ENCODE peak calls at places on chromosomes 7 and 10, in seven cellular contexts. K is spleen; C is DND-41; H is mammary epithelial cell; V is CD4-positive, alpha-beta T cell; F is foreskin keratinocyte; J is psoas muscle. A is an unnamed sample.

GRCh38 chr10:9331583-9332008 is 1277.1 kb downstream of the GATA3 start:
- DNase-seq in V (no peak), F (peak; percentile 34), C (no peak), J (no peak), H (peak; percentile 18), K (no peak), A (peak; percentile 66)

GRCh38 chr10:71638577-71639411 is 80.8 kb downstream of the C10orf105 start:
- DNase-seq in H (no peak), C (no peak), J (no peak), K (peak; percentile 88), V (no peak), F (no peak), A (peak; percentile 89)

GRCh38 chr7:135539629-135540028 is 18.1 kb upstream of the NUP205 start:
- DNase-seq in J (no peak), C (no peak), H (no peak), K (no peak), V (no peak), F (no peak), A (no peak)

GRCh38 chr10:109429956-109430760 is 493.2 kb downstream of the XPNPEP1 start:
- DNase-seq in V (no peak), F (no peak), J (no peak), C (no peak), H (peak; percentile 2), K (no peak), A (no peak)

GRCh38 chr7:158885624-158886023 is 29.3 kb downstream of the DYNC2I1 start:
- DNase-seq in J (no peak), K (no peak), F (no peak), V (no peak), C (no peak), H (no peak), A (peak; percentile 20)

GRCh38 chr7:95843286-95843685 is 70.9 kb downstream of the DYNC1I1 start:
- DNase-seq in K (no peak), F (no peak), J (no peak), V (no peak), H (no peak), C (no peak), A (no peak)

GRCh38 chr10:77537720-77538373 is 99.8 kb downstream of the KCNMA1 start:
- DNase-seq in K (no peak), F (no peak), H (no peak), C (no peak), J (no peak), V (no peak), A (no peak)

GRCh38 chr7:12685550-12685949 is 1.9 kb upstream of the ARL4A start:
- DNase-seq in F (no peak), K (no peak), J (no peak), V (peak; percentile 5), H (no peak), C (no peak), A (peak; percentile 7)

GRCh38 chr7:76108540-76109233 is 60.8 kb downstream of the MDH2 start:
- DNase-seq in F (no peak), H (no peak), V (no peak), J (no peak), C (no peak), K (no peak), A (peak; percentile 51)

GRCh38 chr7:132771301-132771730 is 195.0 kb upstream of the PLXNA4 start:
- DNase-seq in K (no peak), H (no peak), J (no peak), V (peak; percentile 30), F (no peak), C (peak; percentile 36), A (no peak)

GRCh38 chr7:112630565-112630964 is 149.8 kb downstream of the LSMEM1 start:
- DNase-seq in C (no peak), H (peak; percentile 35), V (no peak), J (no peak), F (peak; percentile 45), K (no peak), A (no peak)

GRCh38 chr7:137957887-137958286 is 44.0 kb downstream of the CREB3L2 start:
- DNase-seq in C (no peak), H (no peak), F (no peak), V (no peak), J (peak; percentile 70), K (no peak), A (no peak)

GRCh38 chr10:23363788-23364135 is 19.2 kb upstream of the C10orf67 start:
- DNase-seq in F (no peak), V (no peak), J (no peak), H (no peak), K (no peak), C (no peak), A (no peak)

GRCh38 chr7:85095816-85096215 is 91.0 kb downstream of the SEMA3D start:
- DNase-seq in K (no peak), V (no peak), C (no peak), J (no peak), F (no peak), H (no peak), A (no peak)

GRCh38 chr7:107506683-107507339 is 37.0 kb downstream of the GPR22 start:
- DNase-seq in K (no peak), J (peak; percentile 61), V (no peak), H (peak; percentile 91), F (peak; percentile 90), C (no peak), A (no peak)

GRCh38 chr10:33817647-33818046 is 483.2 kb upstream of the NRP1 start:
- DNase-seq in H (no peak), J (no peak), C (no peak), F (no peak), K (no peak), V (no peak), A (no peak)

GRCh38 chr7:106425017-106425719 is 140.4 kb upstream of the NAMPT start:
- DNase-seq in F (peak; percentile 100), H (peak; percentile 99), K (no peak), C (no peak), V (no peak), J (peak; percentile 71), A (no peak)

GRCh38 chr10:4678023-4678950 is 147.7 kb upstream of the AKR1E2 start:
- DNase-seq in K (no peak), V (no peak), C (no peak), H (peak; percentile 94), J (no peak), F (peak; percentile 92), A (no peak)

GRCh38 chr10:122363722-122364463 is 10.6 kb upstream of the PLEKHA1 start:
- DNase-seq in V (no peak), J (no peak), C (no peak), F (peak; percentile 73), K (no peak), H (peak; percentile 82), A (no peak)

GRCh38 chr7:15862781-15863165 is 176.3 kb upstream of the MEOX2 start:
- DNase-seq in C (no peak), V (no peak), H (no peak), F (no peak), K (no peak), J (no peak), A (no peak)

DNA sequence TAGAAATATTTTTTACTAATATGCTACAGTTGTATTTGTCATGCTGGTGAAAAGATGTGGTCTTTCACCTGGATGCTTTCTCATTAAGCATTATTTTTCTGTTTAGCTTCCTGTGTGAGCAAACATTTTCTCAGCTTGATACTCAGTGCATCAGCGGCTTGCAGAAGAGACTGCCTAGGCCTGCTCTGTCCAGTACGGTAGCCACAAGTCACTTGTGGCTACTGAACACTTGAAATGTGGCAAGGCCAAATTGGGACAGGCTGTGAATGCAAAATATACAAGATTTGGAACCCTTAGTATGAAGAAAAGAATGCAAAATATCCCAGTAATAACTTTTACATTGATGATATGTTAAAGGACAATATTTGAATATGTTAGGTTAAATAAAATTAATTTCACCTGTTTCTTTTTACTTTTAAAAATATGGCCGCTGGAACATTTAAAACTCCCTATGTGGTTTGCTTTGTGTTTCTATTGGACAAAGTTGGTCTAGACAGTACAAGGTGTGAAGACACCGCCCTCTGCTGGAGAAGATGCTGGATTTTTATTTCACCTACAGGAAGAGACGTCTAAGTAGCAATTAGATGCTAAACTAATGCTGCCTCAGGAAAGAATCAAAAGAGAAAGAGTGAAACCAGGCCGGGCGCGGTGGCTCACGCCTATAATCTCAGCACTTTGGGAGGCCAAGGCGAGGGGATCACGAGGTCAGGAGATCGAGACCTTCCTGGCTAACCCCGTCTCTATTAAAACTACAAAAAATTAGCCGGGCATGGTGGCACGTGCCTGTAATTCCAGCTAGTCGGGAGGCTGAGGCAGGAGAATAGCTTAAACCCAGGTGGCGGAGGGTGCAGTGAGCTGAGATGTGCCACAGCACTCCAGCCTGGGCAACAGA is 5.3 kb downstream of the SRGN start:
- DNase-seq in J (peak; percentile 60), H (peak; percentile 77), F (peak; percentile 76), C (peak; percentile 81), K (peak; percentile 82), V (peak; percentile 74), A (peak; percentile 85)
- H3K27ac ChIP-seq in J (peak overlapping the region; percentile 5), H (no peak overlapping the region), F (no peak overlapping the region), C (no peak overlapping the region), K (peak overlapping the region; percentile 98), V (peak overlapping the region; percentile 52), A (no peak overlapping the region)

DNA sequence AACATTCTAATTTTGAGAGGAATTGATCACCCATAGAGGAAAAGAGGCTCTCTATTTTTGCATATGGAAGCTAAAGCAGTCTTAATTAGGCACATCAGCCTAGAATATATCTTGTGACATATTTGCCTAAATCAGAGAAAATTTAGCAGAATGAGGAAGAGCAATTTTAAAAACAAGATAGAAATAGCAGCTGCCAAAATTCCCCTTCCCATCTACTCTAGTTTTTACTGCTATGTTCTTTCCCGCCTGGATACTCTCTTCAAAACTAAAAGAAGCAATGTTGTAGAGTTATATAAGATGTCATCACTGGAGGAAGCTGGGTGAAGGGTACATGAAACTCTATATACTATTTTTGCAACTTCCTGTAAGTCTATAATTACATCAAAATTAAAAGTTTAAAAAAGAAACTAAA is 87.1 kb downstream of the ARMH3 start:
- DNase-seq in H (no peak), F (no peak), V (no peak), C (no peak), K (no peak), J (no peak), A (no peak)
- H3K27ac ChIP-seq in H (no peak overlapping the region), F (no peak overlapping the region), V (no peak overlapping the region), C (no peak overlapping the region), K (peak overlapping the region; percentile 81), J (no peak overlapping the region), A (peak overlapping the region; percentile 80)

GRCh38 chr10:73889014-73889413 is 14.7 kb upstream of the CAMK2G start:
- DNase-seq in F (peak; percentile 100), C (no peak), H (peak; percentile 100), J (peak; percentile 80), V (no peak), K (no peak), A (no peak)
- H3K27ac ChIP-seq in F (peak overlapping the region; percentile 100), C (no peak overlapping the region), H (peak overlapping the region; percentile 98), J (peak overlapping the region; percentile 96), V (no peak overlapping the region), K (peak overlapping the region; percentile 62), A (no peak overlapping the region)

DNA sequence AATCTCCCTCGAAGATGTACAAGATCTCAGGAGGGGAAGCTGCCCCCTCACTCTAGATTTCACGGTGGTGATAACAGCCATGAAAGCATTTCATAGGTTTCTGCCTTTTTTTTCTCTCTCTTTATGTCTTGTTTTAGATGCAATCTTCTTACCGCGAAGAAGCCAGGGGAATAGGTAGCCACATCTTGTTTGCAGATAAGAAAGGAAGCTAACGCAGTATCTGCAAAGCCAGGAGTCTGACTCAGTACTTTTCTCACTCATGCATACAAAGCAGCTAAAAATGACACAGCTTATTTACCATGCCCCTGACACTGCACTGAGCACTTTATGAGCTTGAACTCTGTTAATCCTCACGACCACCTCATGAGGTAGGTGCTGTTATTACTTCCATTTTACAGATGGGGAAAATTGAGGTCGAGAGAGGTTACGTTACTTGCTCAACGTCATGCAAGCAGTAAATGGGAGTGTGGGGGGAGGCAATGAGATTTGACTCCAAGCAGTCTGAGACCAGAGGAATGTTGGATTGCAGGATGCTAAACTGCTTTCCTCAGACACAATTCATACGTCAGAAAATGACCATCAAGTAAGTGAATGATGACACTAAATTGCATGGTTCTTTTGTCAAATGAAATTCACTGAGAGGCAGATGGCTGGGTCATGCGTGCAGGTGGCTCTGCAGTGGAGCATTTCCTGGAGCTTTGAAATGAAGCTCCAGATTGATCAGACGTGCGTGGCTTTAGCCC is 3.2 kb downstream of the MAP3K8 start:
- DNase-seq in H (no peak), K (no peak), V (no peak), C (peak; percentile 71), J (no peak), F (no peak), A (peak; percentile 77)
- H3K27ac ChIP-seq in H (no peak overlapping the region), K (peak overlapping the region; percentile 100), V (no peak overlapping the region), C (peak overlapping the region; percentile 14), J (peak overlapping the region; percentile 90), F (peak overlapping the region; percentile 93), A (peak overlapping the region; percentile 67)